ENCODE peak calls at places on chromosomes 5 and 9, in eight cellular contexts. I is NCI-H345, Y is lower leg skin, U is HS-5, N is NCI-H1105, X is NCI-H1436, G is activated gamma-delta T cell, A is pons. S is an unnamed sample.

GRCh38 chr9:36092509-36093215 is 43.9 kb upstream of the GLIPR2 start:
- DNase-seq in X (no peak), N (no peak), I (no peak), G (no peak), Y (no peak), U (no peak), A (peak; percentile 59), S (no peak)

GRCh38 chr9:137774775-137775386 is 102.7 kb upstream of the CACNA1B start:
- DNase-seq in X (no peak), U (no peak), N (no peak), Y (no peak), I (no peak), A (no peak), G (no peak), S (no peak)

GRCh38 chr9:36154213-36154952 is 14.8 kb upstream of the CCIN start:
- DNase-seq in A (peak; percentile 70), X (peak; percentile 17), U (no peak), I (no peak), N (no peak), G (no peak), Y (no peak), S (peak; percentile 42)

GRCh38 chr5:124745367-124746251 is 830 bp downstream of the ZNF608 start:
- DNase-seq in A (peak; percentile 75), X (no peak), U (no peak), N (no peak), I (peak; percentile 12), G (no peak), Y (no peak), S (no peak)

GRCh38 chr5:123163225-123163876 is 74.3 kb downstream of the PRDM6 start:
- DNase-seq in G (no peak), I (no peak), A (no peak), U (no peak), N (no peak), X (no peak), Y (no peak), S (no peak)

GRCh38 chr9:132408521-132408920 is 1.5 kb upstream of the CFAP77 start:
- DNase-seq in X (no peak), U (no peak), Y (no peak), I (no peak), A (no peak), G (no peak), N (no peak), S (no peak)

GRCh38 chr5:125612356-125613149 is 810.7 kb upstream of the GRAMD2B start:
- DNase-seq in A (peak; percentile 28), G (no peak), U (no peak), N (peak; percentile 48), Y (no peak), X (peak; percentile 92), I (peak; percentile 83), S (no peak)

GRCh38 chr5:43874772-43875171 is 271.8 kb downstream of the NNT start:
- DNase-seq in G (no peak), X (no peak), A (no peak), N (no peak), U (peak; percentile 95), I (no peak), Y (no peak), S (no peak)

GRCh38 chr5:135482383-135482933 is 30.3 kb upstream of the TIFAB start:
- DNase-seq in X (no peak), G (no peak), Y (no peak), A (no peak), N (no peak), U (no peak), I (no peak), S (no peak)

GRCh38 chr9:27362447-27363210 is 65.7 kb upstream of the EQTN start:
- DNase-seq in Y (no peak), G (no peak), I (peak; percentile 79), A (no peak), X (no peak), N (peak; percentile 52), U (no peak), S (no peak)

GRCh38 chr5:32072054-32072453 is 102.1 kb downstream of the GOLPH3 start:
- DNase-seq in G (no peak), N (no peak), A (no peak), Y (no peak), U (no peak), I (no peak), X (no peak), S (no peak)

GRCh38 chr5:31853398-31854135 is 214.6 kb downstream of the PDZD2 start:
- DNase-seq in Y (peak; percentile 32), G (no peak), U (no peak), N (no peak), I (peak; percentile 12), A (no peak), X (no peak), S (no peak)

GRCh38 chr5:71011194-71011792 is 13.8 kb downstream of the NAIP start:
- DNase-seq in Y (no peak), G (no peak), N (no peak), X (no peak), I (no peak), A (no peak), U (no peak), S (no peak)

GRCh38 chr9:110110154-110110553 is 97.8 kb downstream of the C9orf152 start:
- DNase-seq in Y (no peak), X (no peak), G (no peak), N (no peak), I (no peak), U (no peak), A (no peak), S (no peak)

GRCh38 chr9:96140401-96141180 is 161.4 kb downstream of the HSD17B3 start:
- DNase-seq in G (no peak), U (no peak), X (no peak), A (no peak), I (peak; percentile 32), N (no peak), Y (no peak), S (no peak)

GRCh38 chr9:135907446-135908333 is at the start of gene CAMSAP1:
- DNase-seq in U (peak; percentile 36), I (peak; percentile 99), Y (peak; percentile 87), A (peak; percentile 89), G (peak; percentile 97), N (peak; percentile 87), X (peak; percentile 89), S (peak; percentile 95)

GRCh38 chr9:129399301-129399990 is 221.4 kb upstream of the IER5L start:
- DNase-seq in X (no peak), U (no peak), N (no peak), G (no peak), Y (no peak), I (no peak), A (no peak), S (no peak)

GRCh38 chr9:112299514-112299913 is 33.9 kb downstream of the PTBP3 start:
- DNase-seq in N (no peak), G (no peak), I (no peak), A (no peak), X (no peak), Y (no peak), U (no peak), S (no peak)

GRCh38 chr5:102974177-102974576 is 145.8 kb downstream of the GIN1 start:
- DNase-seq in N (no peak), I (no peak), X (no peak), A (no peak), G (no peak), U (no peak), Y (no peak), S (no peak)

GRCh38 chr5:35811108-35811741 is 45.5 kb upstream of the IL7R start:
- DNase-seq in N (no peak), G (no peak), Y (no peak), U (no peak), A (no peak), I (no peak), X (no peak), S (no peak)